ENCODE peak calls at places on chromosomes 3 and 15, in four cellular contexts. S, E, Z and X are unnamed samples.
A peak's percentile ranks its signal among the peaks of the same experiment; 100 is the strongest.

GRCh38 chr3:190121061-190121765 is 516 bp upstream of the P3H2 start:
- DNase-seq in Z (no peak), S (no peak), E (no peak), X (peak; percentile 38)

GRCh38 chr3:78751266-78751665 is 1016.5 kb downstream of the ROBO1 start:
- DNase-seq in S (no peak), Z (no peak), E (no peak), X (no peak)

GRCh38 chr3:118089563-118089962 is 945.1 kb downstream of the IGSF11 start:
- DNase-seq in S (no peak), Z (no peak), E (peak; percentile 36), X (no peak)

GRCh38 chr3:152466784-152467183 is 198.1 kb downstream of the MBNL1 start:
- DNase-seq in E (peak; percentile 83), Z (no peak), S (no peak), X (no peak)

GRCh38 chr3:115982629-115983028 is 359.3 kb downstream of the GAP43 start:
- DNase-seq in S (no peak), E (no peak), Z (no peak), X (no peak)

GRCh38 chr3:155309581-155309980 is 16.1 kb upstream of the STRIT1 start:
- DNase-seq in S (no peak), E (no peak), Z (no peak), X (no peak)

GRCh38 chr3:150757768-150758167 is 5.2 kb downstream of the SIAH2 start:
- DNase-seq in S (no peak), Z (no peak), E (no peak), X (no peak)

GRCh38 chr3:129623447-129624118 is 17.1 kb upstream of the PLXND1 start:
- DNase-seq in S (peak; percentile 79), E (no peak), Z (no peak), X (peak; percentile 82)

GRCh38 chr3:100865442-100865841 is 127.8 kb downstream of the ABI3BP start:
- DNase-seq in S (no peak), Z (no peak), E (no peak), X (no peak)

GRCh38 chr3:56303508-56303907 is 164.8 kb downstream of the ERC2 start:
- DNase-seq in Z (no peak), E (peak; percentile 54), S (no peak), X (no peak)

GRCh38 chr3:128107809-128108208 is 15.8 kb downstream of the RUVBL1 start:
- DNase-seq in S (peak; percentile 36), Z (no peak), E (no peak), X (peak; percentile 46)

GRCh38 chr15:30649952-30650929 is 24.3 kb downstream of the ARHGAP11B start:
- DNase-seq in E (peak; percentile 41), Z (no peak), S (no peak), X (no peak)

GRCh38 chr15:82571722-82572222 is 31.5 kb upstream of the RPS17 start:
- DNase-seq in E (peak; percentile 94), S (peak; percentile 53), Z (no peak), X (peak; percentile 69)

GRCh38 chr3:110067527-110067926 is 730.2 kb upstream of the DPPA4 start:
- DNase-seq in S (no peak), Z (no peak), E (no peak), X (no peak)

GRCh38 chr15:45376967-45377629 is 1.2 kb downstream of the GATM start:
- DNase-seq in S (no peak), Z (no peak), E (no peak), X (no peak)

GRCh38 chr3:129994883-129995559 is 20.5 kb downstream of the TRH start:
- DNase-seq in S (no peak), E (no peak), Z (no peak), X (no peak)

GRCh38 chr15:89149501-89150101 is 61.3 kb downstream of the ABHD2 start:
- DNase-seq in S (no peak), Z (no peak), E (no peak), X (no peak)

GRCh38 chr3:195197764-195198423 is 73.1 kb downstream of the XXYLT1 start:
- DNase-seq in E (peak; percentile 90), Z (no peak), S (no peak), X (no peak)

GRCh38 chr3:141707741-141708203 is 30.3 kb upstream of the RNF7 start:
- DNase-seq in S (no peak), Z (no peak), E (peak; percentile 53), X (no peak)

GRCh38 chr3:193870376-193871092 is 265.4 kb upstream of the HES1 start:
- DNase-seq in E (no peak), Z (no peak), S (no peak), X (no peak)

GRCh38 chr3:31968391-31968926 is 12.6 kb downstream of the OSBPL10 start:
- DNase-seq in E (peak; percentile 76), Z (no peak), S (no peak), X (no peak)

GRCh38 chr3:134449951-134450350 is 35.8 kb downstream of the ANAPC13 start:
- DNase-seq in Z (no peak), S (no peak), E (no peak), X (no peak)

GRCh38 chr3:66144792-66145733 is 75.7 kb upstream of the SLC25A26 start:
- DNase-seq in S (no peak), Z (no peak), E (peak; percentile 66), X (no peak)

GRCh38 chr3:169666501-169667379 is 3.2 kb upstream of the MECOM start:
- DNase-seq in E (no peak), S (no peak), Z (no peak), X (no peak)

GRCh38 chr3:16179771-16180736 is 5.6 kb downstream of the GALNT15 start:
- DNase-seq in E (peak; percentile 87), S (no peak), Z (no peak), X (no peak)

GRCh38 chr3:156216852-156217251 is 96.5 kb downstream of the KCNAB1 start:
- DNase-seq in E (no peak), S (no peak), Z (no peak), X (no peak)

GRCh38 chr15:51969728-51970127 is 1.9 kb downstream of the LEO1 start:
- DNase-seq in Z (no peak), E (peak; percentile 61), S (no peak), X (no peak)

GRCh38 chr3:157981819-157982218 is 124.4 kb downstream of the SHOX2 start:
- DNase-seq in S (no peak), E (no peak), Z (no peak), X (no peak)

GRCh38 chr3:33602829-33603228 is 115.2 kb downstream of the CLASP2 start:
- DNase-seq in S (peak; percentile 25), E (no peak), Z (no peak), X (peak; percentile 54)

GRCh38 chr15:82575335-82575734 is 35.1 kb upstream of the RPS17 start:
- DNase-seq in Z (no peak), S (no peak), E (no peak), X (no peak)

GRCh38 chr3:65177879-65178484 is 490.2 kb upstream of the ADAMTS9 start:
- DNase-seq in Z (no peak), E (peak; percentile 60), S (no peak), X (no peak)

GRCh38 chr3:851098-851790 is 241.6 kb upstream of the CNTN6 start:
- DNase-seq in S (no peak), E (no peak), Z (no peak), X (no peak)

GRCh38 chr3:93969443-93969842 is 4.3 kb downstream of the PROS1 start:
- DNase-seq in E (peak; percentile 54), S (no peak), Z (no peak), X (no peak)

GRCh38 chr3:46812237-46812791 is 50.9 kb downstream of the MYL3 start:
- DNase-seq in E (peak; percentile 73), Z (peak; percentile 72), S (peak; percentile 75), X (peak; percentile 83)

GRCh38 chr3:46719044-46719565 is 1.4 kb upstream of the PRSS50 start:
- DNase-seq in Z (no peak), E (no peak), S (no peak), X (no peak)

GRCh38 chr3:54882114-54882833 is 45.6 kb downstream of the LRTM1 start:
- DNase-seq in E (peak; percentile 99), Z (no peak), S (no peak), X (no peak)

GRCh38 chr3:134277271-134277670 is 26.6 kb upstream of the RYK start:
- DNase-seq in S (no peak), Z (no peak), E (no peak), X (no peak)